ENCODE peak calls at places on chromosomes 5 and 9, in ten cellular contexts. U, I, T, P, R, F, A, C, Q and H are unnamed samples.

GRCh38 chr5:97554992-97555981 is 372.2 kb upstream of the RIOK2 start:
- DNase-seq in I (no peak), T (no peak), U (no peak), P (no peak), Q (no peak), C (peak), R (no peak), F (no peak), A (no peak), H (no peak)

GRCh38 chr5:32339198-32339597 is 26.5 kb upstream of the MTMR12 start:
- DNase-seq in P (no peak), R (no peak), F (no peak), T (no peak), A (no peak), U (no peak), I (no peak), C (peak), Q (no peak), H (no peak)

GRCh38 chr5:80761176-80761575 is 106.4 kb upstream of the DHFR start:
- DNase-seq in R (no peak), T (no peak), A (peak), I (no peak), C (no peak), F (no peak), U (no peak), Q (no peak), P (peak), H (no peak)

GRCh38 chr9:93578844-93579243 is 2.5 kb downstream of the PHF2 start:
- DNase-seq in F (peak), A (peak), R (no peak), C (no peak), I (peak), Q (no peak), P (no peak), T (peak), U (no peak), H (no peak)

GRCh38 chr9:78306222-78307076 is 9.5 kb downstream of the PSAT1 start:
- DNase-seq in A (no peak), F (no peak), Q (no peak), R (no peak), T (no peak), P (no peak), U (no peak), C (no peak), I (no peak), H (no peak)

GRCh38 chr9:87322840-87323635 is 174.6 kb upstream of the DAPK1 start:
- DNase-seq in A (no peak), T (no peak), P (no peak), F (no peak), U (peak), Q (no peak), C (peak), I (no peak), R (no peak), H (no peak)

GRCh38 chr9:129655142-129655541 is 10.3 kb upstream of the PRRX2 start:
- DNase-seq in F (no peak), P (no peak), T (no peak), U (no peak), Q (no peak), C (no peak), I (no peak), R (no peak), A (no peak), H (no peak)

GRCh38 chr5:57777174-57777581 is 294.6 kb upstream of the ACTBL2 start:
- DNase-seq in F (no peak), P (no peak), I (no peak), A (no peak), Q (no peak), U (peak), C (no peak), T (no peak), R (no peak), H (no peak)

GRCh38 chr5:138962619-138963370 is 87.7 kb upstream of the LRRTM2 start:
- DNase-seq in F (no peak), P (no peak), C (no peak), U (no peak), I (no peak), R (no peak), Q (no peak), T (no peak), A (no peak), H (no peak)

GRCh38 chr5:149901511-149901910 is 43.1 kb downstream of the PDE6A start:
- DNase-seq in U (no peak), R (no peak), T (no peak), C (no peak), Q (no peak), A (no peak), F (no peak), I (no peak), P (no peak), H (no peak)

GRCh38 chr5:77867194-77867691 is 91.1 kb upstream of the TBCA start:
- DNase-seq in F (no peak), I (no peak), T (no peak), A (no peak), R (no peak), Q (no peak), P (no peak), U (peak), C (peak), H (no peak)

GRCh38 chr9:89449261-89449671 is 48.6 kb downstream of the SEMA4D start:
- DNase-seq in C (no peak), U (no peak), F (no peak), P (no peak), I (no peak), A (no peak), R (no peak), T (no peak), Q (no peak), H (no peak)

GRCh38 chr9:95776131-95776530 is 99.4 kb upstream of the ERCC6L2 start:
- DNase-seq in F (no peak), U (no peak), C (peak), A (no peak), T (no peak), I (no peak), P (no peak), Q (no peak), R (no peak), H (no peak)

GRCh38 chr9:127783111-127783621 is 2.7 kb upstream of the CDK9 start:
- DNase-seq in Q (no peak), U (no peak), C (no peak), T (no peak), F (peak), R (peak), I (peak), A (no peak), P (no peak), H (peak)

GRCh38 chr5:107867266-107867665 is 196.5 kb upstream of the EFNA5 start:
- DNase-seq in Q (no peak), P (no peak), R (no peak), U (no peak), I (no peak), F (no peak), A (no peak), C (no peak), T (no peak), H (no peak)

GRCh38 chr5:14879985-14880589 is 8.5 kb upstream of the ANKH start:
- DNase-seq in F (no peak), U (peak), T (no peak), Q (no peak), P (no peak), C (peak), R (no peak), I (no peak), A (no peak), H (no peak)

GRCh38 chr9:126421567-126422428 is 95.2 kb downstream of the MVB12B start:
- DNase-seq in F (no peak), P (peak), Q (no peak), A (peak), R (no peak), T (no peak), C (no peak), U (no peak), I (no peak), H (no peak)

GRCh38 chr5:104353371-104353770 is 790.8 kb upstream of the NUDT12 start:
- DNase-seq in F (no peak), Q (no peak), R (no peak), T (no peak), P (no peak), C (no peak), U (no peak), A (no peak), I (no peak), H (no peak)

GRCh38 chr9:8762676-8763075 is 963.1 kb upstream of the DMAC1 start:
- DNase-seq in R (no peak), I (no peak), F (no peak), Q (no peak), T (no peak), C (no peak), U (no peak), A (peak), P (peak), H (no peak)

GRCh38 chr5:19771174-19771835 is 216.7 kb downstream of the CDH18 start:
- DNase-seq in P (no peak), U (no peak), R (no peak), C (peak), T (no peak), F (no peak), A (peak), I (no peak), Q (no peak), H (no peak)

GRCh38 chr9:135343733-135344522 is 135.7 kb upstream of the PPP1R26 start:
- DNase-seq in A (peak), R (peak), F (peak), P (peak), C (peak), U (peak), I (peak), T (no peak), Q (peak), H (peak)

GRCh38 chr5:96288845-96289185 is 144.2 kb downstream of the PCSK1 start:
- DNase-seq in T (no peak), F (no peak), C (peak), Q (no peak), I (no peak), U (peak), R (no peak), P (no peak), A (no peak), H (no peak)

GRCh38 chr5:87770601-87771121 is 357.9 kb upstream of the CCNH start:
- DNase-seq in F (no peak), U (no peak), A (peak), T (no peak), I (no peak), P (peak), Q (no peak), C (no peak), R (no peak), H (no peak)

GRCh38 chr5:149284501-149284900 is 12.8 kb downstream of the AFAP1L1 start:
- DNase-seq in P (no peak), A (peak), F (no peak), U (peak), I (no peak), Q (no peak), C (peak), T (no peak), R (no peak), H (no peak)

GRCh38 chr9:129750010-129750409 is 2.8 kb downstream of the PTGES start:
- DNase-seq in F (no peak), I (no peak), Q (no peak), P (no peak), T (no peak), A (no peak), U (peak), R (no peak), C (no peak), H (no peak)

GRCh38 chr5:32098291-32098690 is 75.8 kb downstream of the GOLPH3 start:
- DNase-seq in C (no peak), R (no peak), P (no peak), F (peak), A (no peak), U (no peak), T (no peak), I (no peak), Q (no peak), H (no peak)

GRCh38 chr5:176844706-176845391 is 34.5 kb downstream of the UNC5A start:
- DNase-seq in A (no peak), U (no peak), F (no peak), P (no peak), I (no peak), T (no peak), Q (no peak), C (no peak), R (no peak), H (no peak)

GRCh38 chr5:32889078-32889477 is 178.0 kb downstream of the NPR3 start:
- DNase-seq in I (no peak), F (no peak), R (no peak), Q (no peak), U (no peak), A (no peak), C (no peak), T (no peak), P (no peak), H (no peak)

GRCh38 chr9:83959061-83959460 is 21.0 kb downstream of the HNRNPK start:
- DNase-seq in P (no peak), F (no peak), Q (no peak), A (no peak), U (peak), R (no peak), T (no peak), C (peak), I (no peak), H (no peak)

GRCh38 chr5:134438641-134439621 is 27.2 kb upstream of the CDKN2AIPNL start:
- DNase-seq in T (peak), R (no peak), C (peak), Q (no peak), F (peak), I (peak), A (peak), U (peak), P (peak), H (no peak)

GRCh38 chr9:119453980-119454379 is 84.7 kb upstream of the BRINP1 start:
- DNase-seq in F (no peak), A (no peak), C (no peak), R (no peak), U (no peak), P (no peak), T (no peak), I (no peak), Q (no peak), H (no peak)

GRCh38 chr9:112174223-112174964 is 703 bp downstream of the SUSD1 start:
- DNase-seq in U (peak), P (no peak), F (peak), I (peak), A (peak), Q (peak), T (peak), C (peak), R (peak), H (peak)

GRCh38 chr5:133865113-133865512 is 103.3 kb downstream of the C5orf15 start:
- DNase-seq in I (no peak), Q (no peak), U (no peak), T (no peak), A (no peak), F (no peak), P (no peak), R (no peak), C (no peak), H (no peak)

GRCh38 chr9:36905101-36906066 is 128.7 kb downstream of the PAX5 start:
- DNase-seq in C (no peak), Q (no peak), P (peak), A (peak), F (no peak), U (no peak), R (no peak), T (no peak), I (no peak), H (no peak)
- TF ChIP-seq CTCF in C (peak), Q (no peak), P (peak), A (peak), F (no peak), U (no peak), R (no peak), T (no peak), I (no peak), H (no peak)

GRCh38 chr9:73200694-73201432 is 49.2 kb downstream of the ANXA1 start:
- DNase-seq in C (peak), T (no peak), Q (peak), R (no peak), I (no peak), P (no peak), U (peak), F (no peak), A (no peak), H (peak)
- TF ChIP-seq CTCF in C (peak), T (no peak), Q (peak), R (no peak), I (peak), P (peak), U (peak), F (peak), A (peak), H (peak)

DNA sequence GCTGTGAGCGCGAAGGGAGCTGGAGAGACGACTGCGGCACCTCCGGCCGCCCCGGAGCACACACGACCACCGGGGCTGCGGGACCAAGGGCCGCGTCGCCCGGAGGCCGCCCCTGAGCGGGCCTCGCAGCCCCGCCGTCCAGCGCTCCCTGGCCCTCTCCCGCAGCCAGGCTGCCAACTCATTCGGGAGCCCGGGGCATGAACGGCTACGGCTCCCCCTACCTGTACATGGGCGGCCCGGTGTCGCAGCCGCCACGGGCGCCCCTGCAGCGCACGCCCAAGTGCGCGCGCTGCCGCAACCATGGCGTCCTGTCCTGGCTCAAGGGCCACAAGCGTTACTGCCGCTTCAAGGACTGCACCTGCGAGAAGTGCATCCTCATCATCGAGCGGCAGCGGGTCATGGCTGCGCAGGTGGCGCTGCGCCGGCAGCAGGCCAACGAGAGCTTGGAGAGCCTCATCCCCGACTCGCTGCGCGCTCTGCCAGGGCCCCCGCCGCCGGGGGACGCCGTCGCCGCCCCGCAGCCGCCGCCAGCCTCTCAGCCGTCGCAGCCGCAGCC is 428 bp downstream of the DMRT3 start:
- DNase-seq in I (no peak), P (peak), R (no peak), U (no peak), Q (no peak), F (no peak), A (peak), C (no peak), T (no peak), H (peak)
- TF ChIP-seq CTCF in I (no peak), P (no peak), R (no peak), U (no peak), Q (no peak), F (no peak), A (peak), C (no peak), T (no peak), H (no peak)

GRCh38 chr9:21075484-21075883 is 2.3 kb downstream of the IFNB1 start:
- DNase-seq in F (no peak), U (no peak), T (no peak), C (no peak), A (no peak), I (no peak), P (no peak), R (no peak), Q (no peak), H (no peak)
- TF ChIP-seq CTCF in F (no peak), U (no peak), T (no peak), C (no peak), A (no peak), I (no peak), P (no peak), R (no peak), Q (no peak), H (no peak)

GRCh38 chr5:83469075-83469474 is 2.5 kb upstream of the VCAN start:
- DNase-seq in C (no peak), A (no peak), P (no peak), F (no peak), I (no peak), R (no peak), U (no peak), T (no peak), Q (no peak), H (no peak)

GRCh38 chr5:83467315-83468044 is 4.1 kb upstream of the VCAN start:
- DNase-seq in I (no peak), U (peak), P (no peak), C (peak), Q (no peak), R (no peak), A (no peak), F (no peak), T (no peak), H (no peak)

DNA sequence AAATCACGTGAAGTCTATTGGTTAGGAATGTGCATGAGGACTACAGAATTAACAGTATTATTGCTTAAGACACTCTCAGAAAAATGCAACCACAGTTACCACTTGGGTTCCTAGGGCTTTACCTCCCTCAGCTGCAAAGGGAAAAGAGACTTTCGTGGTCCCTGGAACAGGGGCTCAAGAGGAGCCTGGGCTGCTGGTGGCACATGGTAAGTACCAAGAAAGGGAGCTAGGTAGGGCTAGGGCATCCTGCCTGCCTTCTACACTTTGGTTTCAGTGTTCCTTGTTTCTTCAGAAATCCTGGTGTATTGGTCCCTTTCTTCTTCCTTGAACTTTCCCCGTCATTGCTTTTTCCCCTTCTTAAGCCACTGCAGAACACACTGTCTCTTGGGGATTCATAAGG is 7.3 kb upstream of the VCAN start:
- DNase-seq in A (no peak), C (no peak), U (no peak), I (no peak), P (no peak), R (no peak), F (no peak), Q (no peak), T (no peak), H (no peak)
- TF ChIP-seq CTCF in A (no peak), C (no peak), U (no peak), I (no peak), P (no peak), R (no peak), F (no peak), Q (no peak), T (no peak), H (no peak)